ENCODE peak calls at places on chromosome 1, in four cellular contexts. S, I, O and Q are unnamed samples.

GRCh38 chr1:7039590-7039989 is 254.3 kb downstream of the CAMTA1 start:
- DNase-seq in S (no peak), I (no peak), O (no peak), Q (no peak)

GRCh38 chr1:159826436-159827101 is at the start of gene SLAMF8:
- DNase-seq in S (no peak), I (no peak), O (no peak), Q (no peak)

GRCh38 chr1:70504176-70504820 is 93.2 kb downstream of the CTH start:
- DNase-seq in S (no peak), I (no peak), O (peak; percentile 10), Q (no peak)

GRCh38 chr1:58848818-58849411 is 65.1 kb upstream of the JUN start:
- DNase-seq in S (peak; percentile 72), I (peak; percentile 94), O (no peak), Q (peak; percentile 71)

GRCh38 chr1:92356956-92357355 is 58.1 kb downstream of the RPAP2 start:
- DNase-seq in S (no peak), I (no peak), O (no peak), Q (no peak)

GRCh38 chr1:93662481-93663190 is 19.0 kb downstream of the BCAR3 start:
- DNase-seq in S (no peak), I (no peak), O (no peak), Q (no peak)

GRCh38 chr1:145872421-145872891 is 13.2 kb downstream of the ANKRD35 start:
- DNase-seq in S (no peak), I (no peak), O (no peak), Q (no peak)

GRCh38 chr1:43541721-43542401 is 11.2 kb downstream of the PTPRF start:
- DNase-seq in S (no peak), I (no peak), O (no peak), Q (no peak)

GRCh38 chr1:27137022-27137542 is 17.8 kb downstream of the SLC9A1 start:
- DNase-seq in S (no peak), I (no peak), O (peak; percentile 78), Q (no peak)

GRCh38 chr1:160400284-160400645 is at the start of gene VANGL2:
- DNase-seq in S (peak; percentile 62), I (no peak), O (peak; percentile 72), Q (no peak)

GRCh38 chr1:61204528-61204927 is 122.2 kb downstream of the NFIA start:
- DNase-seq in S (no peak), I (no peak), O (no peak), Q (no peak)

GRCh38 chr1:228390649-228391048 is 16.0 kb downstream of the TRIM11 start:
- DNase-seq in S (no peak), I (no peak), O (no peak), Q (no peak)

GRCh38 chr1:154860154-154860870 is 9.8 kb downstream of the KCNN3 start:
- DNase-seq in S (no peak), I (no peak), O (peak; percentile 46), Q (no peak)

GRCh38 chr1:20980051-20980450 is 192.9 kb upstream of the HP1BP3 start:
- DNase-seq in S (no peak), I (no peak), O (no peak), Q (no peak)

GRCh38 chr1:234975122-234975940 is 153.3 kb downstream of the TOMM20 start:
- DNase-seq in S (peak; percentile 82), I (peak; percentile 79), O (no peak), Q (no peak)

GRCh38 chr1:11045428-11046269 is 1.4 kb downstream of the MASP2 start:
- DNase-seq in S (no peak), I (no peak), O (no peak), Q (no peak)

GRCh38 chr1:243325305-243325890 is 69.6 kb downstream of the SDCCAG8 start:
- DNase-seq in S (peak; percentile 34), I (peak; percentile 38), O (no peak), Q (peak; percentile 8)

GRCh38 chr1:36248250-36248894 is 24.1 kb downstream of the THRAP3 start:
- DNase-seq in S (peak; percentile 30), I (peak; percentile 75), O (no peak), Q (no peak)

GRCh38 chr1:115189814-115190541 is 100.7 kb upstream of the TSPAN2 start:
- DNase-seq in S (peak; percentile 55), I (peak; percentile 56), O (no peak), Q (peak; percentile 50)

GRCh38 chr1:30332100-30333094 is 391.0 kb downstream of the MATN1 start:
- DNase-seq in S (no peak), I (no peak), O (no peak), Q (no peak)

DNA sequence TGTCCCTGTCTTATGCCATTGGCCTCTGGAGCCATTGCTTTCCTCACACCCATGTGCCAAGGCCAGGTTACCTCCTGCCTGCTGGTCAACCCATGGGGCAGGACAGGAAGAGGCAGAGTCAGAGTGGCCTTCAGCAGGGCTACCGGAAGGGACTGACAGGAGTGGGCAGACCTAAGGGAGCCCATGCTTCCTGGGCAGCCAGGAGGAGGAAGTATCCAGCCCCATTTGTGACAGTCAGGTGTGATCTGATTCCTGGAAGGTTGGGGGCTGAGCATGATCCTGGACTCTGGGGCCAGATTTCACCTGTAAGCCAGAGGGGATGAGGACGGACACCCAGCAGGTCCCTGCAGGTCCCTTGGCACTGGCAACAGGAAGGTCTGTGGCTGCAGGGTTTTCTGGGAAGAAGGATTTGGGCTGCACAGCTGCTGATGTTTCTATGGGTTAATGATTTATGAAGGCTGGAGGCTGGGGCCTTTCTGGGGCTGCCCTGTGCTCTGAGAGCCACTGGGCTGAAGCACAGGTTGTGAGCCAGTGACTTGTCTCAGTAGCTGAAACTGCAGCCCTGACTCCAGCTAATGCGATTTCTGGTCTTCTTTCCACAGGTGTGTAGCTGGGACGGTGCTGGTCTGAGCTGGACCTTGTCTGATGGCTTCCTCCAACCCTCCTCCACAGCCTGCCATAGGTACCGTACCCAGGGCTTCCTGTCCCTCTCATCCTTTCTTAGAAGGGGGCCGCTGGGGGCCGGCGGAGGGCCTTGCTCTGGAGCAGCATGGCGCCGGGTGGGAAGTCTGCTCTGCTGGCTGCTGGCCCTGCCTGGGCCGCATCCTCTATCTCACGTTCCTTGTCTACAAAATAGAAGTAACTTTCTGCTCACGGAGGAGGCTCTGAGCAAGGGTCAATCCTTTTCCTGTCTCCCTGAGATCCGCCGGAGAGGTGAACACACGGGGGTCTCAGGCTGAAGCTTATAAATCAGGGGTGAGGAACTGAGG is 40.7 kb downstream of the ARHGEF10L start:
- DNase-seq in S (no peak), I (no peak), O (no peak), Q (no peak)
- TF ChIP-seq POLR2A in S (no peak), I (no peak), O (no peak), Q (no peak)

DNA sequence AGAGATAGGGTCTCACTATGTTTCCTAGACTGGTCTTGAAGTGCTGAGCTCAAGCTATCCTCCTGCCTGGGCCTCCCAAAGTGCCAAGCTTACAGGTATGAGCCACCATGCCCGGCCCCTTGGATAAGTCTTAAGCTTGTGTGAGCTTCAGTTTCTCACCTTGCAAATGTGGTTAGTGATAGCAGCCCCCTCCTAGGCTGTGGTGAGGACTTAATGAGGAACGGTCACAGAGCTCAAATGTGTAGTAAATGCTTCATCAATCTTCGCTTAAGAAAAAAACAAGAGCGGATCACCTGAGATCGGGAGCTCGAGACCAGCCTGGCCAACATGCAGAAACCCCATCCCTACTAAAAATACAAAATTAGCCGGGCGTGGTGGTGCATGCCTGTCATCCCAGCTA is 3.0 kb downstream of the CNR2 start:
- DNase-seq in S (no peak), I (no peak), O (no peak), Q (no peak)
- TF ChIP-seq POLR2A in S (no peak), I (no peak), O (no peak), Q (no peak)

DNA sequence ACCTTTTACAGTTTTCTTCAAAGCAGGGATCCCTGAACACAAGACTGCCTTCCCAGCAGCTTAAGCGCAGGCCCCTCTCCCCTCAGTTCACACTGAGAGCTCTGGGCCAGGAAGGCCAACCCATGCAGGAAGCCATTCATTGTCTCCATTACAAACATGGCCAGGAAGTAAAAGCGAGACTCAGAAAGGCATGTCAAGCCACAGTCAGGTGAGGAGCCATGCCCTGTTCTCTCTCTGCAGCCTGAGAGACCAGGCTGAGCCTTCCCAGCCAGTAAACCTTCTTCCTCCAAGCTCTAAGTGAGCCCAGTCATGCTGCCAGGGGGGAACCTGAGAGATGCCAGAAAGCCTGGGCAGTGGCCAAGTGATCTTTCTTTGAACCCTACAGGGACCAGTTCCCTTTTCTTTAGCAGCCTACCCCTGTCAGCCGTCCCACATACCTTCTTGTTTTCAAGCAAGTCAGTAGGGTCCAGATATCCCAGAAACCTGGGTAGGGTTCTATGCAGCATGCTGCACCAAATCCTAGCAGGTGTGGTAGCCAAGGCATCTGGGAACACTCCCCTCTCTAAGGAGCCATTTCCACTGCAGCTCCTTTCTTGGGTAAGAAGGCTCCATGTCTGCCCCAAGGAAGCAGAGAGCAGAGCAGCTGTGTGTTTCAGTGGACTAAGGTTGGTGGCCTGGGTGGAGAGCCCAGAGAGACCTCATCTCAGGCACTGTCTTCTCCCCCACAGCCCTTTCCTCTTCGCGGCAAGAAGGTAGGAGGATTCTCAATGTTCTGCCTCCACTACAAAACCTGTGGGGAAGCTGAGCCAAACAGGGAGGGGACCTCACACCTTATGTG is 974 bp downstream of the TRAF3IP3 start:
- DNase-seq in S (no peak), I (no peak), O (no peak), Q (no peak)
- TF ChIP-seq POLR2A in S (no peak), I (no peak), O (no peak), Q (no peak)

DNA sequence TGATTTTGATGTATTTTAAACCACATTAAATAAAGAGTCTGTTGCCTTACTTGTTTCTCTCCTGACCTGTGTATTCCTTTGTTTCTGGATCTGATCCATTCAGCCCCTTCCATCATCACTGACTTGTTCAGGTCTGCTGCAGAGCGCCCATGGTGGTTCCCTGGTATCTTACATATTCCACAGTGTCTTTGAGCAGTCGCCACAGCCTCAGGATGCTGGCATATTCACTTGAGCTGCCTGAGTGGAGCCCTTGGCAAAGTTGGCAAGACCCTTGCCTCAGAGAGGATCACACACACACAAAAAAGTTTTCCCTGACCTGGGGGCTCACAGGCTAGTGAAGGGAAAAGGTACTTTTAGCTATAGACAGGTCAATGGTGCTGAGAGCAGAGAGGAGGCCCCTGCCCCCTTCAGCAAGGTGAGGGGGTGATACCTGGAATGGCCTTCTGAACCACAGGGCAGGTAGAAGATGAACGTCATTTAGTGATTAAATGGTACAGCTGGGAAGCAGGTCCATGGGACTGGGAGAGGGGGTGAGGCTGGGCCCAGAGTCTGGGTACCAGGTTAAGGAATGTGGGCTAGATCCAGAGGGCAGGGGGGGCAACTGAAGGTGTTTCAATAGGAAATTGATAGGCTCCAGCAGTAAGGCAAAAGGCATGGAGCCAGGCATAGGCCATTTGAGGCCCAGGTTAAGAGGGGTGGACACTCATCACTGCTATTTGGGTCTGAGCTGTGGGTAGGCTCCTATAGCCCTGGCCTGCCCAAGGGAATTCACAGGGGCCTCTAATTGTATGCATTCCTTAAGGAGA is 2.0 kb upstream of the CCDC28B start:
- DNase-seq in S (no peak), I (no peak), O (no peak), Q (no peak)
- TF ChIP-seq POLR2A in S (no peak), I (no peak), O (no peak), Q (no peak)

GRCh38 chr1:31936278-31936965 is 1.7 kb downstream of the PTP4A2 start:
- DNase-seq in S (no peak), I (no peak), O (no peak), Q (no peak)
- TF ChIP-seq POLR2A in S (no peak), I (no peak), O (no peak), Q (no peak)

GRCh38 chr1:8817413-8818324 is at the start of gene RERE:
- DNase-seq in S (peak; percentile 94), I (peak; percentile 78), O (peak; percentile 96), Q (peak; percentile 82)
- TF ChIP-seq POLR2A in S (peak; percentile 78), I (peak; percentile 87), O (peak; percentile 92), Q (peak; percentile 82)